ENCODE peak calls at places on chromosomes 5 and 9, in four cellular contexts. Y is T1000, P is uterus, D is Calu3. L is an unnamed sample.

GRCh38 chr5:135033026-135033861 is 784 bp downstream of the PITX1 start:
- DNase-seq in Y (no peak), P (no peak), D (peak), L (peak)

GRCh38 chr5:38323645-38324295 is 65.4 kb downstream of the EGFLAM start:
- DNase-seq in Y (peak), P (no peak), D (no peak), L (no peak)

GRCh38 chr5:10595678-10596309 is 31.9 kb downstream of the ANKRD33B start:
- DNase-seq in Y (peak), P (peak), D (peak), L (peak)

GRCh38 chr9:69036319-69036718 is 767 bp downstream of the FXN start:
- DNase-seq in Y (no peak), P (no peak), D (no peak), L (peak)

GRCh38 chr9:126397056-126397455 is 70.4 kb downstream of the MVB12B start:
- DNase-seq in Y (no peak), P (no peak), D (no peak), L (no peak)

GRCh38 chr5:13993926-13994325 is 49.4 kb upstream of the DNAH5 start:
- DNase-seq in Y (no peak), P (no peak), D (no peak), L (no peak)

GRCh38 chr9:76232861-76233499 is 161.2 kb downstream of the RFK start:
- DNase-seq in Y (no peak), P (no peak), D (no peak), L (no peak)

GRCh38 chr5:55634204-55634785 is 77.8 kb downstream of the SLC38A9 start:
- DNase-seq in Y (no peak), P (peak), D (no peak), L (peak)

GRCh38 chr5:151684690-151685361 is 1.9 kb downstream of the SPARC start:
- DNase-seq in Y (peak), P (peak), D (peak), L (peak)

GRCh38 chr9:18795947-18796705 is 236.9 kb downstream of the SAXO1 start:
- DNase-seq in Y (no peak), P (no peak), D (no peak), L (no peak)

GRCh38 chr9:37338218-37338617 is 84.3 kb upstream of the GRHPR start:
- DNase-seq in Y (no peak), P (no peak), D (no peak), L (no peak)

GRCh38 chr5:171493646-171494393 is 74.4 kb downstream of the FGF18 start:
- DNase-seq in Y (no peak), P (no peak), D (no peak), L (no peak)

GRCh38 chr5:32276173-32276853 is 36.4 kb downstream of the MTMR12 start:
- DNase-seq in Y (no peak), P (no peak), D (no peak), L (no peak)